ENCODE peak calls at places on chromosomes 3 and 15, in six cellular contexts. A is activated naive CD4-positive, alpha-beta T cell treated with anti-CD3 and anti-CD28 coated beads for 36 hours; P is left lung; B is endodermal cell; T is AML-193; R is CD8-positive, alpha-beta memory T cell. O is an unnamed sample.

GRCh38 chr3:124784686-124785382 is 54.6 kb downstream of the UMPS start:
- DNase-seq in B (no peak), R (no peak), T (no peak), P (no peak), A (no peak), O (no peak)

GRCh38 chr3:32018723-32019564 is 37.4 kb downstream of the ZNF860 start:
- DNase-seq in R (no peak), P (no peak), T (peak), B (no peak), A (no peak), O (peak)

GRCh38 chr15:93500155-93500554 is 411.1 kb upstream of the RGMA start:
- DNase-seq in R (no peak), B (no peak), P (no peak), A (no peak), T (no peak), O (no peak)

GRCh38 chr3:15246186-15246585 is 40.1 kb downstream of the CAPN7 start:
- DNase-seq in T (no peak), P (no peak), A (no peak), B (no peak), R (no peak), O (no peak)

GRCh38 chr15:67925182-67925581 is 85.3 kb upstream of the RNU6-1 start:
- DNase-seq in R (no peak), B (no peak), T (no peak), A (no peak), P (no peak), O (no peak)

GRCh38 chr3:178386880-178387279 is 149.4 kb upstream of the KCNMB2 start:
- DNase-seq in B (no peak), P (no peak), T (no peak), R (no peak), A (no peak), O (no peak)

GRCh38 chr3:134058728-134059601 is 29.2 kb upstream of the SLCO2A1 start:
- DNase-seq in B (peak), T (no peak), R (no peak), A (no peak), P (no peak), O (no peak)

GRCh38 chr15:34360298-34360697 is 6.7 kb downstream of the LPCAT4 start:
- DNase-seq in P (no peak), T (no peak), B (peak), A (no peak), R (no peak), O (no peak)

GRCh38 chr3:45772341-45773035 is 23.8 kb downstream of the SLC6A20 start:
- DNase-seq in B (peak), T (no peak), R (peak), P (no peak), A (no peak), O (no peak)

GRCh38 chr3:43855674-43856299 is 165.0 kb downstream of the ABHD5 start:
- DNase-seq in T (peak), P (no peak), R (no peak), B (peak), A (peak), O (no peak)

GRCh38 chr3:110955301-110955880 is 116.2 kb upstream of the NECTIN3 start:
- DNase-seq in P (no peak), T (no peak), R (no peak), A (no peak), B (no peak), O (no peak)

GRCh38 chr3:140736863-140737460 is 59.1 kb downstream of the TRIM42 start:
- DNase-seq in R (no peak), P (no peak), B (peak), T (no peak), A (peak), O (no peak)

GRCh38 chr15:51837784-51838183 is 8.3 kb downstream of the TMOD3 start:
- DNase-seq in A (peak), T (peak), P (no peak), R (no peak), B (no peak), O (no peak)

GRCh38 chr3:53850895-53851294 is 4.5 kb downstream of the IL17RB start:
- DNase-seq in R (no peak), B (no peak), P (no peak), T (no peak), A (no peak), O (peak)

GRCh38 chr3:114727373-114727772 is 419.7 kb downstream of the ZBTB20 start:
- DNase-seq in P (no peak), A (no peak), B (no peak), R (no peak), T (peak), O (no peak)

GRCh38 chr3:110774496-110775265 is 296.9 kb upstream of the NECTIN3 start:
- DNase-seq in T (no peak), R (no peak), A (no peak), P (no peak), B (no peak), O (no peak)

GRCh38 chr15:44275431-44275830 is 13.1 kb upstream of the GOLM2 start:
- DNase-seq in P (no peak), B (no peak), R (no peak), A (no peak), T (no peak), O (no peak)

GRCh38 chr15:66982250-66982649 is 83.2 kb upstream of the SMAD3 start:
- DNase-seq in R (no peak), B (no peak), P (no peak), A (no peak), T (no peak), O (no peak)

GRCh38 chr3:112755845-112756671 is 90.6 kb downstream of the CD200R1L start:
- DNase-seq in T (peak), A (no peak), B (no peak), R (no peak), P (no peak), O (no peak)

GRCh38 chr3:189551007-189551406 is 80.2 kb upstream of the TP63 start:
- DNase-seq in P (no peak), B (no peak), T (no peak), A (no peak), R (no peak), O (no peak)

GRCh38 chr3:78483070-78483469 is 1284.7 kb downstream of the ROBO1 start:
- DNase-seq in B (no peak), R (no peak), A (no peak), P (no peak), T (no peak), O (no peak)

GRCh38 chr3:12663311-12663935 is 494 bp downstream of the RAF1 start:
- DNase-seq in B (no peak), P (peak), R (no peak), T (no peak), A (peak), O (no peak)

GRCh38 chr15:70017796-70018195 is 79.9 kb downstream of the TLE3 start:
- DNase-seq in B (no peak), P (no peak), T (no peak), A (no peak), R (no peak), O (no peak)

GRCh38 chr3:50611464-50612233 is at the start of gene CISH:
- DNase-seq in T (peak), A (peak), R (peak), P (peak), B (peak), O (peak)

O was measured in AG09319.